ENCODE peak calls at places on chromosome 4, in six cellular contexts. G is sigmoid colon, H is tibial nerve, J is A549, U is SK-N-SH, D is stomach. Q is an unnamed sample.

GRCh38 chr4:56466910-56467283 is 520 bp upstream of the SRP72 start:
- DNase-seq in U (peak), D (no peak), J (no peak), G (no peak), H (no peak), Q (no peak)

GRCh38 chr4:138437263-138437851 is 195.2 kb upstream of the SLC7A11 start:
- DNase-seq in J (no peak), D (no peak), G (no peak), H (no peak), U (no peak), Q (no peak)

GRCh38 chr4:145734576-145735329 is 54.8 kb downstream of the C4orf51 start:
- DNase-seq in U (no peak), H (peak), J (peak), G (peak), D (peak), Q (peak)

GRCh38 chr4:77878176-77878575 is 15.5 kb downstream of the MRPL1 start:
- DNase-seq in D (no peak), U (no peak), H (no peak), J (no peak), G (no peak), Q (no peak)

GRCh38 chr4:30722916-30723270 is 2.7 kb downstream of the PCDH7 start:
- DNase-seq in H (no peak), U (peak), D (no peak), G (no peak), J (no peak), Q (no peak)

GRCh38 chr4:56468097-56468422 is 643 bp downstream of the SRP72 start:
- DNase-seq in D (peak), J (peak), H (no peak), G (no peak), U (peak), Q (peak)

GRCh38 chr4:11232004-11232403 is 196.7 kb downstream of the HS3ST1 start:
- DNase-seq in U (no peak), H (no peak), D (no peak), G (no peak), J (no peak), Q (no peak)

GRCh38 chr4:157128395-157128794 is 52.4 kb downstream of the GLRB start:
- DNase-seq in D (no peak), U (peak), H (no peak), G (no peak), J (no peak), Q (no peak)

GRCh38 chr4:48290146-48290772 is 20.6 kb upstream of the TEC start:
- DNase-seq in J (peak), U (peak), H (no peak), D (no peak), G (no peak), Q (peak)

GRCh38 chr4:144518181-144518895 is 127.6 kb upstream of the HHIP start:
- DNase-seq in H (no peak), D (no peak), J (no peak), G (no peak), U (no peak), Q (no peak)

GRCh38 chr4:55125763-55126541 is 557 bp upstream of the KDR start:
- DNase-seq in J (no peak), D (no peak), H (no peak), G (no peak), U (peak), Q (no peak)

GRCh38 chr4:10947898-10948297 is 263.3 kb upstream of the CLNK start:
- DNase-seq in U (no peak), D (no peak), J (no peak), H (no peak), G (no peak), Q (no peak)

GRCh38 chr4:82213485-82214162 is 160.2 kb downstream of the HNRNPD start:
- DNase-seq in U (no peak), G (no peak), D (no peak), H (no peak), J (no peak), Q (no peak)

GRCh38 chr4:97646997-97647396 is 496.3 kb downstream of the STPG2 start:
- DNase-seq in H (no peak), U (no peak), G (peak), J (no peak), D (no peak), Q (no peak)

GRCh38 chr4:56790566-56791175 is 30.8 kb downstream of the SPINK2 start:
- DNase-seq in H (no peak), U (no peak), J (no peak), G (no peak), D (no peak), Q (no peak)

GRCh38 chr4:54230479-54231418 is 1.7 kb downstream of the PDGFRA start:
- DNase-seq in G (peak), J (no peak), U (peak), D (no peak), H (no peak), Q (no peak)

GRCh38 chr4:6290769-6291547 is 21.3 kb downstream of the WFS1 start:
- DNase-seq in G (peak), D (no peak), J (no peak), U (no peak), H (no peak), Q (no peak)

GRCh38 chr4:110287130-110287529 is 88.7 kb upstream of the ELOVL6 start:
- DNase-seq in J (no peak), D (no peak), H (no peak), G (no peak), U (no peak), Q (no peak)

GRCh38 chr4:6767725-6768538 is 14.6 kb upstream of the KIAA0232 start:
- DNase-seq in H (no peak), U (no peak), J (no peak), D (no peak), G (peak), Q (peak)

GRCh38 chr4:102299708-102300107 is 45.6 kb downstream of the SLC39A8 start:
- DNase-seq in D (peak), G (no peak), H (no peak), U (peak), J (peak), Q (no peak)

GRCh38 chr4:22072726-22073125 is 124.2 kb upstream of the KCNIP4 start:
- DNase-seq in D (no peak), U (no peak), H (no peak), J (no peak), G (no peak), Q (no peak)

GRCh38 chr4:182492456-182492855 is 249.3 kb downstream of the TENM3 start:
- DNase-seq in G (no peak), J (no peak), H (no peak), D (no peak), U (no peak), Q (no peak)

GRCh38 chr4:11496313-11496956 is 67.7 kb upstream of the HS3ST1 start:
- DNase-seq in J (no peak), H (no peak), U (no peak), D (no peak), G (no peak), Q (no peak)

GRCh38 chr4:107991945-107992625 is 2.4 kb downstream of the HADH start:
- DNase-seq in D (no peak), H (no peak), G (no peak), J (no peak), U (no peak), Q (no peak)
- TF ChIP-seq EP300 in D (no peak), H (no peak), G (no peak), J (no peak), U (no peak), Q (no peak)

GRCh38 chr4:100494166-100494565 is 23.7 kb downstream of the EMCN start:
- DNase-seq in H (no peak), D (no peak), J (no peak), G (no peak), U (no peak), Q (no peak)
- H3K4me3 ChIP-seq in H (no peak), D (no peak), J (no peak), G (no peak), U (no peak), Q (no peak)

DNA sequence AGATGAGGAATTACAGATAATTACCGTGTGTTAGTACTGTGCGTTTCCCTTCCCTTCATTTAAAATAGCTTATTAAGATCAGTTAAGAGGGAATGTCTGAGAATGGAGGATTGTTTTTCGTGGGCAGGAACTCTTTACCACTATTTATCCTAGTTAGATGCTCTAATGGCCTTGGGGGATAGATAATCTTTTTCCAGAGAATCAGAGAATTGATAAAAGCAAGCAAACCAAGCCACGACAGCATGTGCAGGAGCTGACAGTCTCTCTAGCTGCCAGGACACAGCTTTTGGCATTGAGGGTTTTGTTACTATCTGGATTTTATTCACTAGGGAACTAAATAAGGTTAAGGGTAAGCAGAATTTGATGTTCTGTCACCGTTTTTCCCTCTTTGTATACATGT is 128.7 kb downstream of the DCLK2 start:
- DNase-seq in J (no peak), G (no peak), H (no peak), D (no peak), U (peak), Q (no peak)
- TF ChIP-seq EP300 in J (no peak), G (no peak), H (no peak), D (no peak), U (no peak), Q (no peak)

DNA sequence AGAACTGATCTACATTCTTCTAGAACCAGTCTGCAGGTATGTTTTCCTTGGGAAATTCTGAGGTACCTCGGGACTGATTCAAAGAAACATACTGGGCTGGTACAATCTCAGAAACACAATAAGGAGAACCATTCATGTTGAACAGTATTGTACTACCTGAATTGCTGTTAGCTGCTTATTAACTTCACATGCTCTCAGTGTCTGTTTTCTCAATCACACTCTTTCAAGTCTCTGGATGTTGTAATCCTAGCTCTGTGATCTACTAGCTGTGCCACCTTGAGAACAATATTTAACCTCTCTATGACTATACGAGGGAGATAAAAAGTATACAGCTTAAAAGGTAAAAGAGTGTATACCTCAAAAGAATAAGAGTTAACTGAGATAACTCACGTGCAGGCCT is 10.3 kb downstream of the CCDC158 start:
- DNase-seq in J (no peak), D (no peak), H (no peak), G (no peak), U (no peak), Q (no peak)
- H3K4me3 ChIP-seq in J (no peak), D (no peak), H (no peak), G (no peak), U (no peak), Q (no peak)

GRCh38 chr4:173432430-173432829 is 33.5 kb upstream of the SCRG1 start:
- DNase-seq in D (no peak), J (no peak), H (no peak), U (no peak), G (no peak), Q (no peak)
- TF ChIP-seq EP300 in D (no peak), J (no peak), H (no peak), U (no peak), G (no peak), Q (no peak)

GRCh38 chr4:162162672-162163071 is 1.1 kb downstream of the FSTL5 start:
- DNase-seq in U (no peak), G (no peak), H (no peak), D (no peak), J (no peak), Q (no peak)
- H3K4me3 ChIP-seq in U (no peak), G (no peak), H (peak), D (no peak), J (no peak), Q (no peak)

DNA sequence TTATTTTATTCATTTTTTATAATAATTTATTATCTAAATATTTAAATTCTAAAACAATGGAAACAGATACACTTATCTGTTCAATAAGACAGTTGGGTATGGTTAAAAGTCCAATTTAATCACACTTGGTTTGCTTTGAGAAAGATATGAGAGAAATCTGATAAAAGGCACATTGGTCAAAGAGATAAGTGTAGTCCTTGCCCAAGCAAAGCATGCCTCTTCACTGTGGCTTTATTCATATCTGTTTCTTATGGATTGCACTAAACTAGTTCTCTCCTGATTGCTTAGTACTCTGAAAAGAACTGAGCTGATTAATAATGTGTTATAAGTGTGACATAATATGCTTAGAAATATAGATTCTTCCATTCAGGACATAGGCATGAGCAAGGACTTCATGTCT is 39.8 kb downstream of the CXCL1 start:
- DNase-seq in H (no peak), U (no peak), G (no peak), J (no peak), D (no peak), Q (no peak)
- TF ChIP-seq EP300 in H (no peak), U (no peak), G (no peak), J (no peak), D (no peak), Q (no peak)

GRCh38 chr4:8156617-8157016 is 2.0 kb downstream of the ABLIM2 start:
- DNase-seq in U (no peak), G (no peak), D (no peak), J (no peak), H (no peak), Q (no peak)
- H3K4me3 ChIP-seq in U (no peak), G (no peak), D (no peak), J (no peak), H (peak), Q (no peak)

GRCh38 chr4:133920236-133920635 is 281.4 kb downstream of the PABPC4L start:
- DNase-seq in D (no peak), J (no peak), G (no peak), H (no peak), U (no peak), Q (no peak)
- TF ChIP-seq EP300 in D (no peak), J (no peak), G (no peak), H (no peak), U (no peak), Q (no peak)